ENCODE peak calls at places on chromosomes 7 and 10, in ten cellular contexts. One of them, this sample, is unnamed.

GRCh38 chr7:22895491-22895890 is 72.8 kb upstream of the TOMM7 start:
- DNase-seq in endothelial cell of umbilical vein: no peak
- DNase-seq in GM12892: no peak
- DNase-seq in GM23338: no peak
- DNase-seq in breast epithelium: no peak
- DNase-seq in GM12878: no peak
- DNase-seq in Panc1: no peak
- DNase-seq in prostate gland: no peak
- DNase-seq in sigmoid colon: no peak
- DNase-seq in HepG2: no peak
- DNase-seq in this sample: no peak

GRCh38 chr7:71843677-71844076 is 568.5 kb downstream of the CALN1 start:
- DNase-seq in GM12892: no peak
- DNase-seq in GM23338: peak
- DNase-seq in Panc1: no peak
- DNase-seq in endothelial cell of umbilical vein: no peak
- DNase-seq in prostate gland: no peak
- DNase-seq in GM12878: no peak
- DNase-seq in breast epithelium: no peak
- DNase-seq in sigmoid colon: no peak
- DNase-seq in HepG2: no peak
- DNase-seq in this sample: no peak

GRCh38 chr7:73451780-73452398 is 18.3 kb downstream of the FZD9 start:
- DNase-seq in GM12878: peak
- DNase-seq in GM23338: peak
- DNase-seq in prostate gland: no peak
- DNase-seq in HepG2: peak
- DNase-seq in GM12892: no peak
- DNase-seq in endothelial cell of umbilical vein: peak
- DNase-seq in breast epithelium: no peak
- DNase-seq in sigmoid colon: no peak
- DNase-seq in Panc1: peak
- DNase-seq in this sample: no peak

GRCh38 chr10:129877773-129878371 is 86.2 kb downstream of the EBF3 start:
- DNase-seq in GM12892: no peak
- DNase-seq in breast epithelium: no peak
- DNase-seq in endothelial cell of umbilical vein: no peak
- DNase-seq in Panc1: peak
- DNase-seq in GM23338: peak
- DNase-seq in HepG2: peak
- DNase-seq in prostate gland: no peak
- DNase-seq in GM12878: no peak
- DNase-seq in sigmoid colon: no peak
- DNase-seq in this sample: no peak

GRCh38 chr7:112248598-112248997 is 42.1 kb downstream of the ZNF277 start:
- DNase-seq in GM12892: no peak
- DNase-seq in HepG2: no peak
- DNase-seq in breast epithelium: no peak
- DNase-seq in prostate gland: no peak
- DNase-seq in endothelial cell of umbilical vein: no peak
- DNase-seq in Panc1: no peak
- DNase-seq in GM23338: no peak
- DNase-seq in sigmoid colon: no peak
- DNase-seq in GM12878: no peak
- DNase-seq in this sample: no peak

GRCh38 chr7:101502466-101503098 is 126.5 kb downstream of the MYL10 start:
- DNase-seq in breast epithelium: no peak
- DNase-seq in sigmoid colon: no peak
- DNase-seq in GM23338: no peak
- DNase-seq in GM12892: no peak
- DNase-seq in HepG2: no peak
- DNase-seq in Panc1: no peak
- DNase-seq in endothelial cell of umbilical vein: no peak
- DNase-seq in prostate gland: no peak
- DNase-seq in GM12878: no peak
- DNase-seq in this sample: no peak

GRCh38 chr7:129553861-129554530 is 51.7 kb downstream of the SMKR1 start:
- DNase-seq in HepG2: no peak
- DNase-seq in GM23338: no peak
- DNase-seq in breast epithelium: no peak
- DNase-seq in endothelial cell of umbilical vein: peak
- DNase-seq in prostate gland: no peak
- DNase-seq in GM12878: no peak
- DNase-seq in GM12892: no peak
- DNase-seq in sigmoid colon: no peak
- DNase-seq in Panc1: no peak
- DNase-seq in this sample: no peak

GRCh38 chr7:153090757-153091156 is 331.2 kb downstream of the ACTR3B start:
- DNase-seq in sigmoid colon: no peak
- DNase-seq in endothelial cell of umbilical vein: no peak
- DNase-seq in GM23338: no peak
- DNase-seq in GM12878: no peak
- DNase-seq in prostate gland: no peak
- DNase-seq in Panc1: no peak
- DNase-seq in HepG2: no peak
- DNase-seq in breast epithelium: no peak
- DNase-seq in GM12892: no peak
- DNase-seq in this sample: no peak

GRCh38 chr10:30984563-30985328 is 46.9 kb downstream of the ZNF438 start:
- DNase-seq in GM12878: no peak
- DNase-seq in breast epithelium: no peak
- DNase-seq in endothelial cell of umbilical vein: peak
- DNase-seq in sigmoid colon: no peak
- DNase-seq in GM12892: no peak
- DNase-seq in HepG2: no peak
- DNase-seq in GM23338: no peak
- DNase-seq in Panc1: no peak
- DNase-seq in prostate gland: no peak
- DNase-seq in this sample: no peak

GRCh38 chr10:97898429-97898828 is 48.8 kb downstream of the GOLGA7B start:
- DNase-seq in Panc1: no peak
- DNase-seq in HepG2: no peak
- DNase-seq in GM12878: no peak
- DNase-seq in sigmoid colon: no peak
- DNase-seq in breast epithelium: no peak
- DNase-seq in GM23338: no peak
- DNase-seq in GM12892: no peak
- DNase-seq in endothelial cell of umbilical vein: peak
- DNase-seq in prostate gland: no peak
- DNase-seq in this sample: no peak

GRCh38 chr7:115346685-115347084 is 424.8 kb downstream of the MDFIC start:
- DNase-seq in GM12878: no peak
- DNase-seq in breast epithelium: no peak
- DNase-seq in endothelial cell of umbilical vein: no peak
- DNase-seq in GM12892: no peak
- DNase-seq in Panc1: no peak
- DNase-seq in GM23338: no peak
- DNase-seq in HepG2: no peak
- DNase-seq in prostate gland: no peak
- DNase-seq in sigmoid colon: no peak
- DNase-seq in this sample: no peak

GRCh38 chr10:61904711-61905445 is 3.4 kb downstream of the ARID5B start:
- DNase-seq in endothelial cell of umbilical vein: peak
- DNase-seq in GM12878: peak
- DNase-seq in Panc1: peak
- DNase-seq in GM23338: peak
- DNase-seq in sigmoid colon: no peak
- DNase-seq in breast epithelium: peak
- DNase-seq in prostate gland: no peak
- DNase-seq in GM12892: no peak
- DNase-seq in HepG2: peak
- DNase-seq in this sample: no peak

GRCh38 chr10:85642421-85643170 is 724.0 kb downstream of the GRID1 start:
- DNase-seq in sigmoid colon: no peak
- DNase-seq in endothelial cell of umbilical vein: peak
- DNase-seq in Panc1: peak
- DNase-seq in HepG2: peak
- DNase-seq in GM23338: no peak
- DNase-seq in breast epithelium: no peak
- DNase-seq in prostate gland: peak
- DNase-seq in GM12892: no peak
- DNase-seq in GM12878: no peak
- DNase-seq in this sample: no peak

GRCh38 chr10:94571528-94571927 is 25.9 kb downstream of the HELLS start:
- DNase-seq in GM23338: no peak
- DNase-seq in GM12878: no peak
- DNase-seq in breast epithelium: no peak
- DNase-seq in prostate gland: no peak
- DNase-seq in sigmoid colon: no peak
- DNase-seq in GM12892: no peak
- DNase-seq in endothelial cell of umbilical vein: no peak
- DNase-seq in Panc1: no peak
- DNase-seq in HepG2: no peak
- DNase-seq in this sample: no peak

GRCh38 chr7:50685445-50686070 is 97.1 kb downstream of the GRB10 start:
- DNase-seq in sigmoid colon: no peak
- DNase-seq in HepG2: no peak
- DNase-seq in prostate gland: no peak
- DNase-seq in Panc1: no peak
- DNase-seq in GM23338: peak
- DNase-seq in GM12892: no peak
- DNase-seq in endothelial cell of umbilical vein: no peak
- DNase-seq in GM12878: no peak
- DNase-seq in breast epithelium: peak
- DNase-seq in this sample: no peak
- TF ChIP-seq POLR2AphosphoS5 in sigmoid colon: peak
- TF ChIP-seq POLR2AphosphoS5 in HepG2: no peak
- TF ChIP-seq POLR2AphosphoS5 in prostate gland: peak
- TF ChIP-seq POLR2AphosphoS5 in Panc1: no peak
- TF ChIP-seq POLR2AphosphoS5 in GM23338: no peak
- TF ChIP-seq POLR2AphosphoS5 in GM12892: no peak
- TF ChIP-seq POLR2AphosphoS5 in endothelial cell of umbilical vein: no peak
- TF ChIP-seq POLR2AphosphoS5 in GM12878: no peak
- TF ChIP-seq POLR2AphosphoS5 in breast epithelium: no peak
- TF ChIP-seq POLR2AphosphoS5 in this sample: peak

GRCh38 chr7:132419538-132419937 is 156.7 kb downstream of the PLXNA4 start:
- DNase-seq in GM12878: no peak
- DNase-seq in prostate gland: no peak
- DNase-seq in GM23338: no peak
- DNase-seq in HepG2: no peak
- DNase-seq in endothelial cell of umbilical vein: peak
- DNase-seq in GM12892: no peak
- DNase-seq in Panc1: no peak
- DNase-seq in sigmoid colon: no peak
- DNase-seq in breast epithelium: no peak
- DNase-seq in this sample: no peak
- TF ChIP-seq POLR2AphosphoS5 in GM12878: no peak
- TF ChIP-seq POLR2AphosphoS5 in prostate gland: no peak
- TF ChIP-seq POLR2AphosphoS5 in GM23338: no peak
- TF ChIP-seq POLR2AphosphoS5 in HepG2: no peak
- TF ChIP-seq POLR2AphosphoS5 in endothelial cell of umbilical vein: peak
- TF ChIP-seq POLR2AphosphoS5 in GM12892: no peak
- TF ChIP-seq POLR2AphosphoS5 in Panc1: no peak
- TF ChIP-seq POLR2AphosphoS5 in sigmoid colon: no peak
- TF ChIP-seq POLR2AphosphoS5 in breast epithelium: no peak
- TF ChIP-seq POLR2AphosphoS5 in this sample: no peak

GRCh38 chr7:151864561-151864960 is 12.4 kb downstream of the PRKAG2 start:
- DNase-seq in GM12878: no peak
- DNase-seq in prostate gland: no peak
- DNase-seq in GM23338: no peak
- DNase-seq in Panc1: no peak
- DNase-seq in endothelial cell of umbilical vein: no peak
- DNase-seq in sigmoid colon: no peak
- DNase-seq in breast epithelium: no peak
- DNase-seq in GM12892: no peak
- DNase-seq in HepG2: no peak
- DNase-seq in this sample: no peak

GRCh38 chr7:151861881-151862280 is 15.0 kb downstream of the PRKAG2 start:
- DNase-seq in GM12878: no peak
- DNase-seq in GM12892: no peak
- DNase-seq in endothelial cell of umbilical vein: no peak
- DNase-seq in breast epithelium: no peak
- DNase-seq in sigmoid colon: no peak
- DNase-seq in GM23338: no peak
- DNase-seq in Panc1: no peak
- DNase-seq in prostate gland: no peak
- DNase-seq in HepG2: no peak
- DNase-seq in this sample: no peak

GRCh38 chr7:151863386-151864079 is 13.4 kb downstream of the PRKAG2 start:
- DNase-seq in prostate gland: no peak
- DNase-seq in GM12892: no peak
- DNase-seq in Panc1: no peak
- DNase-seq in endothelial cell of umbilical vein: no peak
- DNase-seq in GM12878: no peak
- DNase-seq in sigmoid colon: no peak
- DNase-seq in breast epithelium: no peak
- DNase-seq in HepG2: peak
- DNase-seq in GM23338: peak
- DNase-seq in this sample: no peak

GRCh38 chr7:151864081-151864480 is 12.8 kb downstream of the PRKAG2 start:
- DNase-seq in endothelial cell of umbilical vein: no peak
- DNase-seq in GM23338: no peak
- DNase-seq in Panc1: no peak
- DNase-seq in GM12892: no peak
- DNase-seq in sigmoid colon: no peak
- DNase-seq in prostate gland: no peak
- DNase-seq in HepG2: no peak
- DNase-seq in breast epithelium: no peak
- DNase-seq in GM12878: no peak
- DNase-seq in this sample: no peak

GRCh38 chr7:151862606-151863381 is 14.1 kb downstream of the PRKAG2 start:
- DNase-seq in breast epithelium: no peak
- DNase-seq in endothelial cell of umbilical vein: no peak
- DNase-seq in GM12892: no peak
- DNase-seq in prostate gland: no peak
- DNase-seq in sigmoid colon: no peak
- DNase-seq in GM23338: no peak
- DNase-seq in Panc1: no peak
- DNase-seq in GM12878: no peak
- DNase-seq in HepG2: no peak
- DNase-seq in this sample: no peak
- TF ChIP-seq POLR2AphosphoS5 in breast epithelium: no peak
- TF ChIP-seq POLR2AphosphoS5 in endothelial cell of umbilical vein: no peak
- TF ChIP-seq POLR2AphosphoS5 in GM12892: no peak
- TF ChIP-seq POLR2AphosphoS5 in prostate gland: no peak
- TF ChIP-seq POLR2AphosphoS5 in sigmoid colon: no peak
- TF ChIP-seq POLR2AphosphoS5 in GM23338: no peak
- TF ChIP-seq POLR2AphosphoS5 in Panc1: no peak
- TF ChIP-seq POLR2AphosphoS5 in GM12878: no peak
- TF ChIP-seq POLR2AphosphoS5 in HepG2: no peak
- TF ChIP-seq POLR2AphosphoS5 in this sample: no peak

DNA sequence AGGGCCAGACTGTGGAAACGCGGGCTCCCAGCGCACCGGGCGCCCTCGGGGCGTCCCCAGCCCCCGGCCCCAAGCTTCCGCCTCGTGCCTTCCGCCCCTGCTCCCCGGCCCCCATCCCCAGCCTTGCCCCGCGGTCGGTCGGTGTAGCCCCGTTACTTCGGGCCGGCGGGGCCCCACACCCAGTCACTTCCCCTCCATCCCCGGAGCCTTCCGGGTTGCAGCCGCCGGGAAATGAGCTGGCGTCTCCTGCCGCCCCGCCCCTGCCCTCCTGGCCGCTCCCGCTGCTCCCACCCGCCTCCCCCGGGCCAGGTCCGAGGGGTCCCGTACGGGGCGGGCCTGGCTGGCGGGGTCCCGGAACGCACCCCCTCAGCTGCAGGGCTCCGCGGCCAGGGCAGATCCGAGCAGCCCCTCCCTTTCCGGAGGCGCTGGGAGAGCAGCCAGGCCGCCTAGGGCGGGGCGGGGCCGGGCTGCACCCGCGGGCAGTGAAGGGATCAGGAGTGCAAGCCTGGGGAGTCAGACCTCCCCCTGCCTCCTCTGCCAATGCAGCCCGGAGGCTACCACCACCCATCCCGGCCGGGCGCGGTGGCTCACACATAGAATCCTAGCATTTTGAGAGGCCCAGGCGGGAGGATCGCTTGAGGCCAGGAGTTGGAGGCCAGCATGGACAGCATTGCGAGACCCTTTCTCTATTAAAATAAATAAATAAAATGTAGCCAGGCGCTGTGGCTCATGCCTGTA is 709 bp downstream of the ARPC1B start:
- DNase-seq in Panc1: no peak
- DNase-seq in breast epithelium: no peak
- DNase-seq in HepG2: peak
- DNase-seq in endothelial cell of umbilical vein: peak
- DNase-seq in GM12878: no peak
- DNase-seq in sigmoid colon: peak
- DNase-seq in GM12892: peak
- DNase-seq in GM23338: peak
- DNase-seq in prostate gland: peak
- DNase-seq in this sample: peak
- TF ChIP-seq POLR2AphosphoS5 in Panc1: peak
- TF ChIP-seq POLR2AphosphoS5 in breast epithelium: peak
- TF ChIP-seq POLR2AphosphoS5 in HepG2: no peak
- TF ChIP-seq POLR2AphosphoS5 in endothelial cell of umbilical vein: peak
- TF ChIP-seq POLR2AphosphoS5 in GM12878: peak
- TF ChIP-seq POLR2AphosphoS5 in sigmoid colon: peak
- TF ChIP-seq POLR2AphosphoS5 in GM12892: no peak
- TF ChIP-seq POLR2AphosphoS5 in GM23338: no peak
- TF ChIP-seq POLR2AphosphoS5 in prostate gland: peak
- TF ChIP-seq POLR2AphosphoS5 in this sample: peak

This sample was measured in esophagus muscularis mucosa.